ENCODE peak calls at places on chromosomes 3 and 15, in four cellular contexts. M is epithelial cell of esophagus, G is esophagus squamous epithelium, E is lung. I is an unnamed sample.

GRCh38 chr3:33047842-33048834 is 48.8 kb downstream of the GLB1 start:
- DNase-seq in M (peak; percentile 70), G (no peak), E (no peak), I (no peak)

GRCh38 chr3:87462228-87462627 is 185.8 kb upstream of the POU1F1 start:
- DNase-seq in M (no peak), G (no peak), E (no peak), I (no peak)

GRCh38 chr15:37028609-37029287 is 71.6 kb downstream of the MEIS2 start:
- DNase-seq in M (peak; percentile 21), G (no peak), E (no peak), I (no peak)

GRCh38 chr3:123745184-123745855 is 138.8 kb downstream of the MYLK start:
- DNase-seq in M (peak; percentile 14), G (no peak), E (no peak), I (peak; percentile 52)

GRCh38 chr3:11306815-11307589 is 34.8 kb downstream of the ATG7 start:
- DNase-seq in M (no peak), G (no peak), E (no peak), I (no peak)

GRCh38 chr3:12347301-12347700 is 58.4 kb downstream of the PPARG start:
- DNase-seq in M (no peak), G (no peak), E (no peak), I (no peak)

GRCh38 chr15:40739042-40739441 is 16.0 kb downstream of the RMDN3 start:
- DNase-seq in M (no peak), G (no peak), E (no peak), I (no peak)

GRCh38 chr3:125651246-125651645 is 55.9 kb upstream of the OSBPL11 start:
- DNase-seq in M (peak; percentile 83), G (no peak), E (peak; percentile 51), I (no peak)

GRCh38 chr3:193842832-193843446 is 249.9 kb downstream of the OPA1 start:
- DNase-seq in M (no peak), G (no peak), E (no peak), I (no peak)

GRCh38 chr3:156533205-156533604 is 21.7 kb downstream of the SSR3 start:
- DNase-seq in M (no peak), G (no peak), E (no peak), I (no peak)

GRCh38 chr15:57580866-57581265 is 10.8 kb upstream of the MYZAP start:
- DNase-seq in M (no peak), G (no peak), E (no peak), I (no peak)

GRCh38 chr15:66720206-66721010 is 18.4 kb downstream of the SMAD6 start:
- DNase-seq in M (peak; percentile 79), G (no peak), E (peak; percentile 66), I (peak; percentile 71)

GRCh38 chr3:16236856-16237393 is 27.8 kb downstream of the DPH3 start:
- DNase-seq in M (peak; percentile 30), G (no peak), E (no peak), I (no peak)

GRCh38 chr3:105801397-105801796 is 67.4 kb downstream of the CBLB start:
- DNase-seq in M (peak; percentile 47), G (no peak), E (no peak), I (no peak)

GRCh38 chr3:141275973-141276372 is 44.3 kb downstream of the PXYLP1 start:
- DNase-seq in M (peak; percentile 98), G (no peak), E (no peak), I (no peak)

GRCh38 chr15:101052031-101052620 is 133.0 kb downstream of the LRRK1 start:
- DNase-seq in M (no peak), G (no peak), E (no peak), I (no peak)

GRCh38 chr3:155647196-155647595 is 97.7 kb downstream of the PLCH1 start:
- DNase-seq in M (no peak), G (no peak), E (no peak), I (no peak)

GRCh38 chr15:31974855-31975421 is 55.4 kb upstream of the CHRNA7 start:
- DNase-seq in M (no peak), G (no peak), E (no peak), I (no peak)

GRCh38 chr3:185297867-185298266 is 44.0 kb upstream of the EHHADH start:
- DNase-seq in M (no peak), G (no peak), E (no peak), I (no peak)

GRCh38 chr3:57060089-57060829 is at the start of gene SPATA12:
- DNase-seq in M (peak; percentile 98), G (peak; percentile 13), E (peak; percentile 72), I (peak; percentile 67)

GRCh38 chr3:58102976-58103447 is 94.8 kb downstream of the FLNB start:
- DNase-seq in M (peak; percentile 90), G (no peak), E (no peak), I (peak; percentile 72)

GRCh38 chr3:141306922-141307321 is 61.4 kb upstream of the ZBTB38 start:
- DNase-seq in M (peak; percentile 63), G (no peak), E (no peak), I (no peak)

GRCh38 chr15:63380828-63381282 is 791 bp downstream of the CA12 start:
- DNase-seq in M (peak; percentile 58), G (no peak), E (no peak), I (no peak)

GRCh38 chr15:27958911-27959598 is 140.1 kb downstream of the OCA2 start:
- DNase-seq in M (no peak), G (no peak), E (no peak), I (no peak)

GRCh38 chr15:90883971-90884718 is at the start of gene FES:
- DNase-seq in M (no peak), G (no peak), E (peak; percentile 75), I (no peak)

GRCh38 chr15:80595391-80595790 is 99.7 kb upstream of the ABHD17C start:
- DNase-seq in M (peak; percentile 35), G (no peak), E (no peak), I (no peak)

GRCh38 chr3:121852256-121852655 is 17.2 kb downstream of the EAF2 start:
- DNase-seq in M (peak; percentile 64), G (no peak), E (no peak), I (no peak)

DNA sequence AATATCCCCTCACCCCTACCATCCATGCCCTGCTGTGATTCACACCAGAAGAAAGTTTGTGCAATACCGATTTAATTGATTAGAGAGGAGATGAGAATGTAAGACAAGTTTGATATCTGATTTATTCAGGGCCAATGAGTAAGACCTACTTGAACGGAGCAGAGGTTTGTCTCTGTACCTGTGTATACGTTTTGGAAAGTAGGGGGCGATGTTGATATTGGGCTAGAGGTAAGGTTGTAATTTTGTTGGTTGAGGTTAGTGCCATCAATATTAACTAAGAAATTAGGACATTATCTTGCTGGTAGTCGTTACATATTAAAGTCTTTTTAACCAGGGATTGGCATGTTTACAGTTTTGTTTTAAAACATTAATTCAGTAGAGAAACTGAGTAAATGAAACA is 20.5 kb downstream of the EAF2 start:
- DNase-seq in M (peak; percentile 72), G (no peak), E (no peak), I (no peak)
- TF ChIP-seq CTCF in M (peak; percentile 64), G (no peak), E (no peak), I (no peak)

GRCh38 chr15:74958320-74958907 is 1.8 kb upstream of the RPP25 start:
- DNase-seq in M (peak; percentile 34), G (no peak), E (peak; percentile 55), I (no peak)
- TF ChIP-seq CTCF in M (peak; percentile 23), G (no peak), E (no peak), I (peak; percentile 37)

DNA sequence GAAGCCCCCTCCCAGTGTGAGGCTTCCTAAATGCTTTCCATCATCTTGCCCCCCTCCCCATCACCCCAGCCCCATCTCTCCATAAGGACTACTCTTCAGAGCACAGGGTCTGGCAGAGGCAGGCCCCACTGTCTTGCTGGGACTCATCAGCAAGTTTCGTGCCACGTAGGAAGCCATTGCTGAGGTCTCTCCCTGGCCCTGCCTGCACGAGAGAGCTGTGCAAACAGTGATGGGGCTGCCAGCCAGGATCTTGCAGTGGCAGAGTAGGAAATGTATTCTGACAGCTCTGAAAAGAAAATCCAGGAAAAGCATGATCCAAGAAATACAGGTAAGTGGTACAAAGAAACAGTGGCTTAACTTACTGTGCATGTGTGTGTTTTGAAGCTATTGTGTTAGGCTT is 22.6 kb downstream of the ISL2 start:
- DNase-seq in M (no peak), G (no peak), E (no peak), I (no peak)
- TF ChIP-seq CTCF in M (no peak), G (no peak), E (no peak), I (no peak)

GRCh38 chr3:29555590-29555989 is 274.7 kb downstream of the RBMS3 start:
- DNase-seq in M (no peak), G (no peak), E (no peak), I (no peak)

GRCh38 chr3:29557186-29557585 is 276.3 kb downstream of the RBMS3 start:
- DNase-seq in M (no peak), G (no peak), E (no peak), I (no peak)

GRCh38 chr3:29561651-29562050 is 280.8 kb downstream of the RBMS3 start:
- DNase-seq in M (no peak), G (no peak), E (no peak), I (no peak)

GRCh38 chr3:29557825-29558224 is 277.0 kb downstream of the RBMS3 start:
- DNase-seq in M (no peak), G (no peak), E (no peak), I (no peak)

DNA sequence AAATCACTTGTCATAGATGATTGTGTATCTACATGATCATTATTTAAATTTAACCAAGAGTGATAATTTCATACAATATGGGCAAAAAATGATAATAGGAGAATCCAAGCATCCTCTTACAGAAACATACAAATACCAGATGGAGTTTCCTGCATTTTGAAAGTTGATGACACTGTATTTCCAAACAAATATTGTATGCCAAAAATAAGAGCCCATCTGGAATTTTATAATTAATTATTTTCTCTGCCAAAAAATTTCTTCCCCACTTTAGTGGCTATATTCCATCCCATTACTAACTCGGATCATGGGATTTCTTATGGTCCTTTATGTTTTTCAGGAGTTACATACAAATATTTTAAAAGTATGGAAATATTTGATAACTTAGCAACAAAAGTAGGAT is 279.2 kb downstream of the RBMS3 start:
- DNase-seq in M (no peak), G (no peak), E (no peak), I (no peak)
- TF ChIP-seq CTCF in M (no peak), G (no peak), E (no peak), I (no peak)

GRCh38 chr3:24529210-24529609 is 34.6 kb upstream of the THRB start:
- DNase-seq in M (no peak), G (no peak), E (no peak), I (no peak)
- TF ChIP-seq CTCF in M (no peak), G (no peak), E (no peak), I (no peak)

DNA sequence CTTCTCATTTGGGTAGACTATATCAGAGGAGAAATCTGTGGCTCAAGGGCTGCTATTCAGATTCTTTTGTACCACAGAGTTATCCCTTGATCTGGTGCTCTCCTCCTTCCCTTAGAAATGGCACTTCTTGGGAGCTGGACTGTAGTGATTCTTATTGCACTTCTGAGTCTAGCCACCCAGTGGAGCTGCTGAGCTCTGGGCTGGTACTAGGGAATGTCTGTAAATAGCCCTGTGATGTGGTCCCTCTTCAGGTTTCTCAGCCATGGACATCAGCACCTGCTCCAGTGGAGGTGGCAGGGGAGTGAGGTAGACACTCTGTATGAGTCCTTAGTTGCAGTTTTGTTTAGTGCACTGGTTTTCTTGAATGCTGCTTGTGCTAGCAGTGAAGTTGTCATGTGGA is 1292.6 kb downstream of the SI start:
- DNase-seq in M (no peak), G (no peak), E (no peak), I (no peak)
- TF ChIP-seq CTCF in M (peak; percentile 22), G (no peak), E (no peak), I (no peak)

GRCh38 chr15:68658641-68659358 is 80.0 kb downstream of the CORO2B start:
- DNase-seq in M (no peak), G (no peak), E (no peak), I (peak; percentile 19)
- TF ChIP-seq CTCF in M (no peak), G (no peak), E (no peak), I (no peak)

I was measured in ascending aorta.